ENCODE peak calls at places on chromosomes 1 and 21, in six cellular contexts. E is ovary, P is OCI-LY7, B is A549, N is fibroblast of pulmonary artery, C is fibroblast of villous mesenchyme. R is an unnamed sample.

GRCh38 chr1:69568435-69569280 is 936 bp downstream of the LRRC7 start:
- DNase-seq in P (no peak), C (no peak), B (no peak), N (no peak), E (no peak), R (no peak)

GRCh38 chr1:42807056-42807668 is 9.8 kb upstream of the ERMAP start:
- DNase-seq in N (no peak), C (no peak), E (no peak), P (no peak), B (no peak), R (no peak)

GRCh38 chr1:1088036-1088800 is 14.1 kb upstream of the RNF223 start:
- DNase-seq in C (no peak), N (no peak), P (no peak), B (no peak), E (peak), R (no peak)

GRCh38 chr1:109891930-109892329 is 18.7 kb upstream of the CSF1 start:
- DNase-seq in E (no peak), N (no peak), B (no peak), C (no peak), P (peak), R (no peak)

GRCh38 chr1:89546082-89546889 is 21.7 kb downstream of the LRRC8B start:
- DNase-seq in B (no peak), N (peak), E (no peak), C (no peak), P (no peak), R (peak)

GRCh38 chr21:46559291-46559983 is 45.4 kb downstream of the S100B start:
- DNase-seq in C (no peak), N (no peak), P (peak), B (no peak), E (no peak), R (no peak)

GRCh38 chr1:157490337-157491165 is 61.8 kb downstream of the FCRL5 start:
- DNase-seq in N (peak), B (peak), E (no peak), C (peak), P (peak), R (peak)

GRCh38 chr1:208058212-208059155 is 147.6 kb upstream of the CD34 start:
- DNase-seq in E (no peak), N (no peak), P (no peak), C (no peak), B (no peak), R (no peak)

GRCh38 chr1:207454046-207454964 is at the start of gene CR2:
- DNase-seq in C (no peak), B (peak), E (peak), N (no peak), P (peak), R (no peak)

GRCh38 chr1:52913537-52913936 is 8.0 kb downstream of the ECHDC2 start:
- DNase-seq in C (no peak), P (peak), N (no peak), B (no peak), E (no peak), R (no peak)

GRCh38 chr1:80531182-80531581 is 1269.6 kb upstream of the ADGRL2 start:
- DNase-seq in P (no peak), E (no peak), N (peak), C (no peak), B (no peak), R (peak)

GRCh38 chr1:60488857-60489256 is 415.3 kb upstream of the C1orf87 start:
- DNase-seq in P (no peak), N (peak), B (no peak), E (no peak), C (no peak), R (peak)

GRCh38 chr1:67831850-67832513 is 1.3 kb downstream of the GNG12 start:
- DNase-seq in N (peak), P (no peak), E (peak), B (peak), C (peak), R (peak)

GRCh38 chr1:228226956-228227791 is 19.3 kb downstream of the OBSCN start:
- DNase-seq in P (peak), N (peak), E (no peak), B (no peak), C (peak), R (peak)

GRCh38 chr1:65679773-65680172 is 112.9 kb upstream of the PDE4B start:
- DNase-seq in P (no peak), E (no peak), B (no peak), C (no peak), N (no peak), R (no peak)

GRCh38 chr21:42550817-42551216 is 37.2 kb downstream of the SLC37A1 start:
- DNase-seq in E (no peak), B (no peak), P (no peak), C (no peak), N (no peak), R (no peak)

GRCh38 chr1:222987616-222988015 is 155.4 kb downstream of the TLR5 start:
- DNase-seq in E (no peak), B (no peak), C (no peak), P (no peak), N (no peak), R (no peak)

GRCh38 chr1:202694354-202694753 is 15.9 kb downstream of the SYT2 start:
- DNase-seq in P (no peak), C (no peak), B (no peak), N (no peak), E (no peak), R (no peak)

GRCh38 chr1:226647719-226648118 is 91.4 kb downstream of the ITPKB start:
- DNase-seq in C (no peak), N (no peak), P (no peak), E (no peak), B (no peak), R (no peak)

GRCh38 chr1:67816506-67816905 is 16.8 kb downstream of the GNG12 start:
- DNase-seq in B (no peak), P (no peak), N (no peak), C (no peak), E (no peak), R (no peak)

GRCh38 chr1:14739433-14739832 is 140.9 kb downstream of the KAZN start:
- DNase-seq in E (no peak), N (no peak), C (no peak), B (no peak), P (peak), R (no peak)

GRCh38 chr1:65189716-65190115 is 41.7 kb downstream of the AK4 start:
- DNase-seq in B (no peak), C (peak), P (no peak), N (no peak), E (no peak), R (peak)

GRCh38 chr1:156065871-156066270 is 4.9 kb downstream of the RAB25 start:
- DNase-seq in E (no peak), C (no peak), P (no peak), B (no peak), N (no peak), R (no peak)

GRCh38 chr1:189657715-189658114 is 819.9 kb downstream of the BRINP3 start:
- DNase-seq in E (no peak), B (peak), C (no peak), N (peak), P (no peak), R (no peak)

GRCh38 chr1:55039342-55040082 is at the start of gene PCSK9:
- DNase-seq in C (peak), P (no peak), N (peak), E (no peak), B (peak), R (peak)

GRCh38 chr1:155933591-155934096 is 569 bp downstream of the KHDC4 start:
- DNase-seq in N (no peak), E (no peak), B (no peak), P (peak), C (peak), R (no peak)

GRCh38 chr1:8096105-8097011 is 70.2 kb upstream of the ERRFI1 start:
- DNase-seq in N (peak), B (peak), P (no peak), C (peak), E (no peak), R (peak)

GRCh38 chr1:178944729-178945128 is 73.9 kb upstream of the ANGPTL1 start:
- DNase-seq in B (no peak), E (no peak), N (no peak), C (no peak), P (no peak), R (no peak)

GRCh38 chr1:201042663-201043461 is 19.3 kb upstream of the KIF21B start:
- DNase-seq in P (peak), N (peak), C (peak), E (no peak), B (peak), R (peak)

GRCh38 chr1:207857447-207857846 is 53.5 kb downstream of the CD34 start:
- DNase-seq in E (no peak), N (no peak), C (no peak), B (no peak), P (no peak), R (no peak)

GRCh38 chr1:204927673-204928641 is 57.3 kb downstream of the NFASC start:
- DNase-seq in N (no peak), P (no peak), C (no peak), E (no peak), B (no peak), R (no peak)

GRCh38 chr1:54809496-54810074 is 8.5 kb upstream of the TTC22 start:
- DNase-seq in N (no peak), B (no peak), P (no peak), C (no peak), E (no peak), R (peak)

GRCh38 chr1:212037900-212038299 is 2.4 kb downstream of the DTL start:
- DNase-seq in P (peak), C (no peak), B (no peak), E (no peak), N (peak), R (peak)
- H3K4me3 ChIP-seq in P (peak), C (no peak), B (no peak), E (no peak), N (no peak), R (no peak)

GRCh38 chr1:24927886-24928630 is 2.0 kb downstream of the RUNX3 start:
- DNase-seq in N (no peak), P (no peak), E (no peak), C (peak), B (no peak), R (no peak)
- H3K4me3 ChIP-seq in N (no peak), P (peak), E (no peak), C (no peak), B (no peak), R (no peak)

GRCh38 chr1:48245106-48245505 is 22.6 kb downstream of the SLC5A9 start:
- DNase-seq in B (no peak), P (no peak), E (no peak), C (no peak), N (no peak), R (no peak)

GRCh38 chr1:48246727-48247126 is 24.2 kb downstream of the SLC5A9 start:
- DNase-seq in P (no peak), N (no peak), B (no peak), E (no peak), C (no peak), R (no peak)

GRCh38 chr1:48236716-48237470 is 14.4 kb downstream of the SLC5A9 start:
- DNase-seq in E (no peak), B (peak), N (peak), P (peak), C (peak), R (peak)

GRCh38 chr1:48242126-48242736 is 19.7 kb downstream of the SLC5A9 start:
- DNase-seq in E (no peak), C (no peak), N (no peak), B (no peak), P (no peak), R (no peak)
- H3K4me3 ChIP-seq in E (no peak), C (no peak), N (no peak), B (no peak), P (no peak), R (no peak)

GRCh38 chr1:184673305-184673704 is 81.4 kb downstream of the EDEM3 start:
- DNase-seq in N (no peak), P (no peak), E (no peak), C (no peak), B (no peak), R (no peak)

GRCh38 chr1:184664661-184665060 is 90.0 kb downstream of the EDEM3 start:
- DNase-seq in E (peak), B (no peak), P (no peak), C (no peak), N (no peak), R (no peak)

GRCh38 chr1:184672013-184672726 is 82.5 kb downstream of the EDEM3 start:
- DNase-seq in P (no peak), B (no peak), C (no peak), N (no peak), E (no peak), R (no peak)

GRCh38 chr1:184665329-184665728 is 89.3 kb downstream of the EDEM3 start:
- DNase-seq in C (no peak), P (no peak), B (no peak), E (no peak), N (no peak), R (no peak)

GRCh38 chr1:184669400-184669799 is 85.3 kb downstream of the EDEM3 start:
- DNase-seq in P (no peak), N (no peak), B (no peak), C (no peak), E (no peak), R (no peak)
- H3K4me3 ChIP-seq in P (no peak), N (no peak), B (no peak), C (no peak), E (no peak), R (no peak)

DNA sequence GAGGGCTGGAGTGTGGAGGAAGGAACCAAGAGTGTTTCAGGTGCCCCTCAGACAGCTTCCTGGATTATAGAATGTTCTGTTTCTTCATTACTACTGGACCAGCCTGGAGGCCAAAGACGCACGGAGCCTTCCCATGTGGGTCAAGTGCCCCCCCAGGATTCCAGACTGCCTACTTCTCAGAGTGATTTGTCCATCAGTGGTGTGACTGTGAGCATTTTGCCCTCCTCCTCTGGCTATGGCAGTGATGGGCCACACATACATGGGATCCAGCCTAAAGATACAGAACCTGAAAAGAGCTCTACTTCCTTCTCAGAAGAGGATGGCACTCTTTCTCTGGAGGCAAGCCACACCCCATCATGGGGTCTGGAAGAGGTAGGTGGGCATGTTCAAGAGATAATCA is 64.9 kb downstream of the MACF1 start:
- DNase-seq in N (no peak), P (peak), E (no peak), B (no peak), C (no peak), R (no peak)
- H3K4me3 ChIP-seq in N (no peak), P (peak), E (no peak), B (no peak), C (peak), R (peak)

GRCh38 chr1:12540580-12541273 is 77.3 kb downstream of the DHRS3 start:
- DNase-seq in B (no peak), N (no peak), P (no peak), E (no peak), C (no peak), R (no peak)
- H3K4me3 ChIP-seq in B (no peak), N (no peak), P (no peak), E (no peak), C (no peak), R (no peak)